ENCODE peak calls at places on chromosomes 7 and 10, in six cellular contexts. U is iPS-NIHi11; M is left lung; L is activated CD8-positive, alpha-beta T cell treated with anti-CD3 and anti-CD28 coated beads, Interleukin-2, amount 10 ng/mL, durations not matched to agents 7 days and 5 days; K is left kidney; A is adrenal gland. J is an unnamed sample.

GRCh38 chr7:6165075-6165474 is 107.3 kb downstream of the CYTH3 start:
- DNase-seq in U (peak; percentile 18), A (no peak), K (no peak), L (no peak), M (no peak), J (no peak)

GRCh38 chr10:54469587-54470323 is 331.3 kb downstream of the PCDH15 start:
- DNase-seq in M (no peak), U (no peak), L (no peak), A (no peak), K (no peak), J (no peak)

GRCh38 chr7:63900394-63901203 is 98.0 kb upstream of the ZNF722 start:
- DNase-seq in U (no peak), A (peak; percentile 95), K (no peak), M (peak; percentile 92), L (peak; percentile 88), J (no peak)

GRCh38 chr10:132696204-132696603 is 89.7 kb downstream of the NKX6-2 start:
- DNase-seq in K (no peak), M (no peak), A (no peak), U (peak; percentile 1), L (peak; percentile 29), J (no peak)

GRCh38 chr10:94617389-94617944 is 66.1 kb upstream of the CYP2C18 start:
- DNase-seq in K (peak; percentile 25), M (no peak), A (no peak), U (no peak), L (no peak), J (no peak)

GRCh38 chr7:147081117-147081516 is 964.5 kb downstream of the CNTNAP2 start:
- DNase-seq in U (no peak), L (no peak), M (no peak), K (no peak), A (no peak), J (no peak)

GRCh38 chr10:124994573-124995473 is 52.9 kb downstream of the ZRANB1 start:
- DNase-seq in A (no peak), U (no peak), M (peak; percentile 65), L (no peak), K (no peak), J (no peak)

GRCh38 chr7:135801045-135801693 is 52.6 kb upstream of the FAM180A start:
- DNase-seq in M (no peak), L (peak; percentile 53), K (peak; percentile 79), A (peak; percentile 57), U (peak; percentile 77), J (peak; percentile 44)

GRCh38 chr7:38796636-38797501 is 112.1 kb downstream of the VPS41 start:
- DNase-seq in K (peak; percentile 76), A (peak; percentile 71), L (peak; percentile 55), M (no peak), U (peak; percentile 30), J (peak; percentile 41)

GRCh38 chr10:86347856-86348255 is 18.7 kb downstream of the GRID1 start:
- DNase-seq in K (no peak), M (no peak), U (no peak), A (no peak), L (no peak), J (no peak)

GRCh38 chr10:124243702-124244121 is 150.3 kb upstream of the CHST15 start:
- DNase-seq in U (no peak), M (no peak), K (peak; percentile 43), A (no peak), L (no peak), J (no peak)

GRCh38 chr10:29805134-29805691 is 170.4 kb upstream of the SVIL start:
- DNase-seq in M (no peak), A (peak; percentile 81), K (no peak), U (no peak), L (no peak), J (no peak)

GRCh38 chr7:142194201-142194600 is 63.7 kb downstream of the PRSS58 start:
- DNase-seq in U (no peak), A (no peak), K (no peak), L (no peak), M (no peak), J (no peak)

GRCh38 chr7:22350466-22351328 is 6.3 kb downstream of the RAPGEF5 start:
- DNase-seq in K (no peak), M (no peak), A (peak; percentile 78), L (no peak), U (no peak), J (no peak)

GRCh38 chr10:30818854-30819253 is 189.3 kb upstream of the LYZL2 start:
- DNase-seq in U (peak; percentile 49), M (no peak), K (peak; percentile 61), L (no peak), A (no peak), J (no peak)

GRCh38 chr7:64794171-64794844 is at the start of gene ZNF138:
- DNase-seq in A (peak; percentile 98), M (peak; percentile 92), L (peak; percentile 97), K (peak; percentile 99), U (peak; percentile 98), J (peak; percentile 89)

GRCh38 chr10:46549171-46550075 is 7.0 kb downstream of the GPRIN2 start:
- DNase-seq in L (peak; percentile 17), K (no peak), U (no peak), A (no peak), M (peak; percentile 86), J (no peak)

GRCh38 chr10:56370217-56371113 is 9.4 kb upstream of the ZWINT start:
- DNase-seq in L (no peak), U (no peak), M (no peak), A (no peak), K (no peak), J (no peak)

GRCh38 chr10:119222966-119223386 is 15.6 kb downstream of the GRK5 start:
- DNase-seq in U (no peak), A (no peak), M (no peak), L (no peak), K (no peak), J (no peak)

GRCh38 chr10:132510174-132510611 is 27.4 kb upstream of the INPP5A start:
- DNase-seq in U (no peak), L (no peak), M (peak; percentile 58), K (no peak), A (no peak), J (no peak)

GRCh38 chr10:6915307-6915706 is 335.2 kb upstream of the PRKCQ start:
- DNase-seq in A (no peak), U (no peak), M (no peak), K (no peak), L (no peak), J (no peak)

GRCh38 chr10:95266674-95267095 is 24.1 kb downstream of the PDLIM1 start:
- DNase-seq in L (no peak), U (peak; percentile 53), A (no peak), K (peak; percentile 61), M (no peak), J (no peak)